ENCODE peak calls at places on chromosomes 2 and 18, in ten cellular contexts. G is ecto neural progenitor cell; J is SHP77 treated with DMSO at 0.1 percent for 48 hours; F is SW 1271; V is NCI-H446; O is activated T-cell treated with anti-CD3 and anti-CD28 coated beads, Interleukin-2, amount 50 U/mL, for 1 hour; I is hepatocyte; K is neural crest cell; C is NCI-H774; P is effector CD8-positive, alpha-beta T cell. L is an unnamed sample.
A peak's percentile ranks its signal among the peaks of the same experiment; 100 is the strongest.

GRCh38 chr2:235493402-235493774 is 455 bp upstream of the AGAP1 start:
- DNase-seq in G (no peak), J (no peak), F (no peak), V (no peak), O (no peak), I (no peak), K (no peak), C (no peak), P (no peak), L (no peak)

GRCh38 chr2:143429932-143430331 is 300.7 kb downstream of the ARHGAP15 start:
- DNase-seq in G (no peak), J (no peak), F (no peak), V (peak; percentile 69), O (no peak), I (no peak), K (no peak), C (no peak), P (no peak), L (peak; percentile 29)

GRCh38 chr2:155377178-155377780 is 678.8 kb downstream of the KCNJ3 start:
- DNase-seq in G (no peak), J (peak; percentile 39), F (no peak), V (peak; percentile 45), O (no peak), I (peak; percentile 30), K (no peak), C (peak; percentile 48), P (no peak), L (no peak)

GRCh38 chr2:25165992-25166618 is 2.3 kb downstream of the POMC start:
- DNase-seq in G (peak; percentile 61), J (peak; percentile 50), F (no peak), V (no peak), O (peak; percentile 52), I (peak; percentile 29), K (no peak), C (no peak), P (no peak), L (no peak)

GRCh38 chr2:46329340-46329739 is 32.1 kb downstream of the EPAS1 start:
- DNase-seq in G (no peak), J (no peak), F (no peak), V (no peak), O (no peak), I (no peak), K (no peak), C (no peak), P (no peak), L (no peak)

GRCh38 chr2:45944075-45944474 is 292.6 kb downstream of the PRKCE start:
- DNase-seq in G (no peak), J (no peak), F (peak; percentile 14), V (no peak), O (no peak), I (no peak), K (no peak), C (no peak), P (no peak), L (no peak)

GRCh38 chr2:98908909-98909308 is 27.1 kb downstream of the CRACDL start:
- DNase-seq in G (no peak), J (no peak), F (no peak), V (no peak), O (no peak), I (no peak), K (no peak), C (no peak), P (no peak), L (no peak)

GRCh38 chr2:109385506-109385905 is 228.3 kb downstream of the SEPTIN10 start:
- DNase-seq in G (no peak), J (no peak), F (no peak), V (no peak), O (no peak), I (no peak), K (no peak), C (no peak), P (no peak), L (no peak)

GRCh38 chr2:217275091-217275490 is 415.2 kb upstream of the TNP1 start:
- DNase-seq in G (no peak), J (no peak), F (no peak), V (no peak), O (no peak), I (no peak), K (no peak), C (no peak), P (no peak), L (no peak)

GRCh38 chr18:51666717-51667320 is 469.3 kb upstream of the MEX3C start:
- DNase-seq in G (no peak), J (peak; percentile 44), F (no peak), V (peak; percentile 82), O (no peak), I (peak; percentile 70), K (no peak), C (peak; percentile 32), P (no peak), L (no peak)

GRCh38 chr2:134670955-134671354 is 47.8 kb downstream of the TMEM163 start:
- DNase-seq in G (no peak), J (no peak), F (no peak), V (no peak), O (peak; percentile 37), I (no peak), K (no peak), C (peak; percentile 35), P (no peak), L (no peak)

GRCh38 chr2:120625865-120626560 is 109.7 kb upstream of the GLI2 start:
- DNase-seq in G (peak; percentile 29), J (peak; percentile 96), F (no peak), V (no peak), O (no peak), I (peak; percentile 50), K (no peak), C (peak; percentile 94), P (no peak), L (no peak)

GRCh38 chr2:215171151-215171550 is 32.7 kb upstream of the ABCA12 start:
- DNase-seq in G (no peak), J (no peak), F (no peak), V (no peak), O (no peak), I (no peak), K (no peak), C (no peak), P (no peak), L (no peak)

GRCh38 chr18:48996901-48997463 is 46.2 kb upstream of the SMAD7 start:
- DNase-seq in G (no peak), J (no peak), F (no peak), V (no peak), O (peak; percentile 48), I (peak; percentile 77), K (no peak), C (no peak), P (no peak), L (no peak)

GRCh38 chr2:46305767-46306166 is 8.6 kb downstream of the EPAS1 start:
- DNase-seq in G (no peak), J (no peak), F (no peak), V (no peak), O (no peak), I (no peak), K (no peak), C (no peak), P (no peak), L (no peak)

GRCh38 chr2:84991404-84992151 is 20.6 kb downstream of the KCMF1 start:
- DNase-seq in G (no peak), J (no peak), F (no peak), V (no peak), O (no peak), I (no peak), K (no peak), C (no peak), P (no peak), L (no peak)

GRCh38 chr2:48849770-48850169 is 94.2 kb upstream of the LHCGR start:
- DNase-seq in G (no peak), J (no peak), F (no peak), V (no peak), O (no peak), I (no peak), K (no peak), C (no peak), P (no peak), L (no peak)

GRCh38 chr2:215874418-215874817 is 138.9 kb downstream of the MREG start:
- DNase-seq in G (no peak), J (no peak), F (no peak), V (no peak), O (no peak), I (no peak), K (no peak), C (no peak), P (no peak), L (no peak)

GRCh38 chr2:106516436-106516835 is 29.3 kb downstream of the CD8B2 start:
- DNase-seq in G (no peak), J (no peak), F (no peak), V (no peak), O (no peak), I (no peak), K (no peak), C (no peak), P (no peak), L (no peak)

GRCh38 chr2:239660390-239661228 is 259.8 kb upstream of the HDAC4 start:
- DNase-seq in G (peak; percentile 33), J (no peak), F (no peak), V (no peak), O (no peak), I (no peak), K (no peak), C (peak; percentile 2), P (no peak), L (no peak)

GRCh38 chr18:3340682-3341097 is 78.8 kb downstream of the MYL12B start:
- DNase-seq in G (no peak), J (peak; percentile 18), F (no peak), V (no peak), O (no peak), I (peak; percentile 62), K (no peak), C (no peak), P (no peak), L (no peak)

GRCh38 chr2:50720695-50721314 is 311.1 kb downstream of the NRXN1 start:
- DNase-seq in G (no peak), J (peak; percentile 80), F (no peak), V (no peak), O (no peak), I (no peak), K (no peak), C (no peak), P (no peak), L (no peak)

GRCh38 chr18:32289480-32290075 is 99.7 kb downstream of the MEP1B start:
- DNase-seq in G (peak; percentile 55), J (peak; percentile 48), F (no peak), V (peak; percentile 9), O (no peak), I (peak; percentile 80), K (peak; percentile 57), C (peak; percentile 39), P (no peak), L (peak; percentile 44)

GRCh38 chr2:19611491-19612332 is 253.3 kb upstream of the OSR1 start:
- DNase-seq in G (no peak), J (no peak), F (no peak), V (no peak), O (no peak), I (peak; percentile 47), K (no peak), C (no peak), P (no peak), L (peak; percentile 80)

GRCh38 chr2:168517801-168518200 is 61.7 kb downstream of the CERS6 start:
- DNase-seq in G (no peak), J (no peak), F (no peak), V (no peak), O (no peak), I (no peak), K (no peak), C (no peak), P (no peak), L (no peak)

GRCh38 chr2:241689306-241689705 is 2.7 kb upstream of the DTYMK start:
- DNase-seq in G (no peak), J (no peak), F (no peak), V (no peak), O (peak; percentile 58), I (no peak), K (no peak), C (no peak), P (no peak), L (no peak)

GRCh38 chr2:147385600-147385999 is 459.2 kb upstream of the ACVR2A start:
- DNase-seq in G (no peak), J (no peak), F (no peak), V (no peak), O (no peak), I (no peak), K (no peak), C (no peak), P (no peak), L (no peak)

GRCh38 chr2:146850746-146851145 is 994.1 kb upstream of the ACVR2A start:
- DNase-seq in G (no peak), J (no peak), F (no peak), V (no peak), O (no peak), I (no peak), K (no peak), C (no peak), P (no peak), L (no peak)